ENCODE peak calls at places on chromosomes 11 and 22, in four cellular contexts. Q is AG08395, N is kidney tubule cell, R is lung. T is an unnamed sample.

GRCh38 chr11:2521081-2521480 is 76.3 kb downstream of the KCNQ1 start:
- DNase-seq in Q (no peak), N (no peak), R (no peak), T (peak)

GRCh38 chr22:48806227-48806781 is 1021.4 kb downstream of the BRD1 start:
- DNase-seq in Q (no peak), N (no peak), R (no peak), T (peak)

GRCh38 chr11:27231519-27231918 is 131.5 kb downstream of the CCDC34 start:
- DNase-seq in Q (no peak), N (no peak), R (peak), T (no peak)

GRCh38 chr11:68825603-68826002 is 16.1 kb downstream of the CPT1A start:
- DNase-seq in Q (no peak), N (peak), R (no peak), T (peak)

GRCh38 chr22:40509401-40510134 is 127.0 kb downstream of the MRTFA start:
- DNase-seq in Q (peak), N (peak), R (peak), T (peak)

GRCh38 chr11:122108192-122108799 is 7.7 kb downstream of the BLID start:
- DNase-seq in Q (no peak), N (peak), R (peak), T (no peak)

GRCh38 chr22:36839356-36840073 is 21.3 kb upstream of the NCF4 start:
- DNase-seq in Q (no peak), N (peak), R (no peak), T (no peak)

GRCh38 chr22:40721266-40721665 is 42.0 kb downstream of the MCHR1 start:
- DNase-seq in Q (peak), N (peak), R (no peak), T (no peak)

GRCh38 chr11:68049509-68050370 is 10.9 kb downstream of the TCIRG1 start:
- DNase-seq in Q (no peak), N (peak), R (no peak), T (no peak)

GRCh38 chr11:2743427-2744110 is 43.8 kb upstream of the KCNQ1OT1 start:
- DNase-seq in Q (no peak), N (no peak), R (no peak), T (no peak)

GRCh38 chr11:61045271-61045670 is 57.0 kb upstream of the CD5 start:
- DNase-seq in Q (no peak), N (no peak), R (no peak), T (no peak)

GRCh38 chr11:20351151-20351550 is 12.4 kb upstream of the HTATIP2 start:
- DNase-seq in Q (no peak), N (no peak), R (no peak), T (no peak)

GRCh38 chr11:112455791-112456190 is 195.1 kb upstream of the PLET1 start:
- DNase-seq in Q (no peak), N (no peak), R (no peak), T (no peak)

T was measured in ureter.